ENCODE peak calls at places on chromosome 16, in seven cellular contexts. E, H, F, G, V, T and R are unnamed samples. For H3K27me3, the result is how much of the 10 kb centered on the place peaks cover.

GRCh38 chr16:35314298-35314697 is 1854.9 kb downstream of the TP53TG3F start:
- DNase-seq in G (no peak), T (no peak), V (no peak), E (no peak), F (no peak), H (no peak), R (no peak)

GRCh38 chr16:30032083-30032819 is 1.2 kb upstream of the TLCD3B start:
- DNase-seq in G (peak), E (no peak), T (no peak), V (peak), F (peak), H (peak), R (no peak)

GRCh38 chr16:21159281-21159951 is 942 bp downstream of the LDAF1 start:
- DNase-seq in E (peak), V (peak), F (peak), T (peak), G (peak), H (peak), R (no peak)

GRCh38 chr16:50137268-50137667 is 15.8 kb upstream of the TENT4B start:
- DNase-seq in T (no peak), F (no peak), G (no peak), H (no peak), V (no peak), E (no peak), R (no peak)

GRCh38 chr16:81885976-81886586 is 107.0 kb downstream of the PLCG2 start:
- DNase-seq in V (peak), G (peak), T (no peak), F (peak), E (no peak), H (peak), R (no peak)

GRCh38 chr16:82630688-82631087 is 3.9 kb downstream of the CDH13 start:
- DNase-seq in V (no peak), T (peak), F (peak), H (no peak), G (no peak), E (no peak), R (no peak)

GRCh38 chr16:75377971-75378386 is 55.3 kb downstream of the CFDP1 start:
- DNase-seq in H (peak), E (no peak), V (peak), G (no peak), T (no peak), F (no peak), R (no peak)

GRCh38 chr16:7330709-7331108 is 1.9 kb upstream of the RBFOX1 start:
- DNase-seq in T (no peak), G (peak), F (no peak), H (no peak), E (no peak), V (no peak), R (no peak)

GRCh38 chr16:2977440-2977839 is 2.8 kb downstream of the PKMYT1 start:
- DNase-seq in T (no peak), H (no peak), E (no peak), G (no peak), V (no peak), F (no peak), R (no peak)

GRCh38 chr16:82651921-82652601 is 25.3 kb downstream of the CDH13 start:
- DNase-seq in F (peak), G (no peak), T (peak), H (peak), E (no peak), V (no peak), R (no peak)

GRCh38 chr16:19555938-19556778 is 655 bp downstream of the VPS35L start:
- DNase-seq in G (peak), V (peak), F (peak), E (no peak), T (no peak), H (peak), R (peak)

GRCh38 chr16:55842369-55843104 is 9.6 kb upstream of the CES1 start:
- DNase-seq in T (no peak), E (no peak), F (peak), H (peak), G (peak), V (peak), R (peak)

GRCh38 chr16:11328172-11329079 is 16.8 kb upstream of the RMI2 start:
- DNase-seq in V (peak), T (peak), F (peak), G (peak), H (peak), E (peak), R (peak)

GRCh38 chr16:14291941-14292825 is 221.1 kb downstream of the MRTFB start:
- DNase-seq in H (no peak), F (no peak), E (no peak), T (no peak), V (no peak), G (no peak), R (no peak)

GRCh38 chr16:15775209-15775608 is 81.6 kb downstream of the MYH11 start:
- DNase-seq in H (no peak), E (no peak), G (no peak), T (no peak), V (peak), F (peak), R (no peak)

GRCh38 chr16:29192329-29193247 is 207.7 kb downstream of the LAT start:
- DNase-seq in E (peak), T (no peak), F (no peak), G (no peak), V (no peak), H (no peak), R (no peak)

GRCh38 chr16:4465977-4466779 is 8.2 kb downstream of the NMRAL1 start:
- DNase-seq in H (no peak), E (peak), T (no peak), V (no peak), F (peak), G (no peak), R (no peak)

GRCh38 chr16:4511441-4512082 is 27.0 kb downstream of the CDIP1 start:
- DNase-seq in T (no peak), E (peak), F (no peak), H (peak), V (peak), G (peak), R (peak)

GRCh38 chr16:29784901-29785500 is 5.5 kb upstream of the KIF22 start:
- DNase-seq in F (peak), T (peak), G (peak), E (peak), V (peak), H (peak), R (peak)

GRCh38 chr16:54504372-54504771 is 217.8 kb upstream of the IRX3 start:
- DNase-seq in H (no peak), G (peak), T (no peak), F (no peak), V (peak), E (no peak), R (no peak)

GRCh38 chr16:89936034-89936433 is 12.5 kb upstream of the DEF8 start:
- DNase-seq in G (no peak), E (no peak), F (no peak), T (no peak), H (no peak), V (no peak), R (no peak)

GRCh38 chr16:79628501-79628975 is 28.0 kb upstream of the MAF start:
- DNase-seq in F (peak), H (no peak), E (no peak), T (no peak), V (peak), G (no peak), R (no peak)

GRCh38 chr16:79623076-79623475 is 22.5 kb upstream of the MAF start:
- DNase-seq in E (no peak), G (no peak), F (no peak), V (no peak), T (no peak), H (no peak), R (no peak)

GRCh38 chr16:79627092-79627491 is 26.6 kb upstream of the MAF start:
- DNase-seq in V (no peak), H (no peak), F (no peak), T (no peak), G (no peak), E (no peak), R (no peak)

GRCh38 chr16:79629003-79629402 is 28.5 kb upstream of the MAF start:
- DNase-seq in V (no peak), H (no peak), T (no peak), E (no peak), F (no peak), G (no peak), R (no peak)

DNA sequence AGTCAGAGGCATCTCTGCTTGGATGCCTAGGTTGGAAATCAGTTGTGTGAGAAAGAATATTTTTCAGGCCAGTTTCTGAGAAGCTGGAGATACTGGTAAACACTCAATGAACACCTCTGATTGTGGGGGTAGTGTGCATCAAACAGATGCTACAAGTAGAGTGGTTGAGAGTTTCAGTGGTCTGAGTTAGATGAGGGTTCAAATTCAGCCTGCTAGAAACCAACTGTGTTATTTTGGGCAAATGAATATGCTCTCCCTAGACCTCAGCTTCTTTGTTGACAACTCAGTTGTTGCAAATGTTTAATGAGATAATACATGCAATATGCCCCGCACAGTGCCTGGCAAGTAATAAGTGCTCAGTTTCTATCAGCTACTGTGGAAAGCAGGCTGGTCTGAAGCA is 25.2 kb upstream of the MAF start:
- DNase-seq in T (no peak), H (no peak), G (no peak), F (no peak), E (no peak), V (no peak), R (no peak)
- H3K27me3 ChIP-seq in T (under half), H (under half), G (under half), F (under half), E (under half), V (under half), R (under half)

DNA sequence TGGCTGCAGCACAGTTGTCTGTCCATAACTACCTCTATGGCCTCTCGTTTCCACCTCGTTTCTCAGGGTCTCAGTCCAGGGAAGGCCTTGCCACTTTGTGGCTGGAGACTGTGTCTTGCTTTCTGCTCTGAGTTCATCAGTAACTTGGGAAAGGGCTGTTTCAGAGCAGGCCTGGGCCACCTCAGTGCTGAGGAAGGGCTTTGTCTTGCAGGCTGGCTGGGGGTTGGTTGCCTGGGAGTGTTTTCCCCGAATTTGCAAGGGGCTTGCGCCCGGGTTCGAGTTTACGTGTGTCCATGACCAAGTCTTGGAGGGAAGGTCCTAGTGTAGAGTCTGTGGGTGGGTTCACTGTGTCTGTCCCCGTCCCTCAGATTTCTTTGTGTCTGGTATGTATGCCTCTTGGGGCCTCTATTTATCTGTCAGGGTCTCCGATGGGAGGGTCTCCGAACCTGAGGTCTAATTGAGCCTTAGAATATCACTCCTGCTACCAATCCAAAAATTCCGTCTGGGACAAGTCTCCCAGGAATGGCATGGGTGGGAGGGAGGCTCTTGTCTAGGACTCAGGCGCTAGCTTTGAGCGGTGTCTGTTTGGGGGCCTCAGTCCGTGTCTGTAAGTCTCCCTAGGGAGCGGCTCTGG is 594 bp upstream of the TGFB1I1 start:
- DNase-seq in G (no peak), H (peak), E (no peak), V (peak), F (no peak), T (no peak), R (no peak)
- H3K4me3 ChIP-seq in G (peak), H (peak), E (peak), V (no peak), F (no peak), T (peak), R (peak)

GRCh38 chr16:84844049-84844350 is 24.2 kb downstream of the CRISPLD2 start:
- DNase-seq in E (no peak), G (no peak), F (no peak), V (no peak), T (peak), H (no peak), R (no peak)

GRCh38 chr16:84842516-84843148 is 22.8 kb downstream of the CRISPLD2 start:
- DNase-seq in H (no peak), G (no peak), F (no peak), T (no peak), V (no peak), E (no peak), R (no peak)

GRCh38 chr16:84841787-84842300 is 22.1 kb downstream of the CRISPLD2 start:
- DNase-seq in F (no peak), G (no peak), H (peak), T (no peak), E (no peak), V (peak), R (no peak)

GRCh38 chr16:84844561-84845495 is 25.0 kb downstream of the CRISPLD2 start:
- DNase-seq in T (no peak), E (no peak), F (no peak), G (no peak), H (no peak), V (peak), R (no peak)

DNA sequence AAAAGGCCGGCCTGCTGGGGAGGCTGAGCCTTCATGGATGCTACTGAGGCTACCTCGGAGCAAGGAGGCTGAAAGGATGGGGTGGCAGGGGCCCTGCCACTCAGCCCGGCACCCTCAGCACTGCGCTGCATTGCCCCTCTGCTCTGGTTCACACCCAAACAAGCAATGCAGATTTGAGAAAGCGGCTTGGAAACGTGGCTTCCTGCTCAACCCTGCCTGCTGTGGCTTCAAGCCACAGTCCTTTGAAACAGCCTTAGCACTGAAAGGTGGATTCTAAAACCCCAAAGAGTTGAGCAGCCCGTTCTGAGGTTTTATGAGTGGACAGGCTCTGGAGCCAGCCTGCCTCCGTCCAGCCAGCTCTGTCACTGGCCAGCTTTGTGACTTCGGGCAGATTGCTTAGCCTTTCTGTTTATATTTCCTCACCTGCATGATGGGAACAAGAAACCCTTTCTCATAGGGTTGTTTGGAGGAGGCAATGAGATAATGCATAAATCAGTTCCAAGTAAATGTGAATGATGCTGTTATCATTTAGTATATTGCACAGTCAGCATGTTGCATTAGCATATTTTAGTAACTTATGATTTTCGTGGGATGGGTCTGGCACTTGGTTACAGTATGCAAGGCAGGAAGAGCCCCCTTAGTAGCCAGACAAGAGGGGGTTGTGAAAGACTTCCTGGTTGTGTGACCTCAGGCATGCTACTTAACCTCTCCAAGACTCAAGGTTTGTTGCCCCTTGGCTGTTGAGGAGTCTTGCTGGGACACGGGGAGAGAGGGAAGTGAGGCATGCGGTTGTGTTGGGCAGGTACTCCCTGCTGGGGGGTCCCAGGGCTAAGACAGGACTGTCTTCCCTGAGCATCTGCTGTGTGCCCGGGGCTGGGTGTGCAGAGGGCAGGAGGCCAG is 23.6 kb downstream of the CRISPLD2 start:
- DNase-seq in T (no peak), H (no peak), E (no peak), G (no peak), F (no peak), V (no peak), R (no peak)
- H3K27me3 ChIP-seq in T (under half), H (under half), E (under half), G (under half), F (under half), V (under half), R (under half)

GRCh38 chr16:73145166-73145565 is 97.2 kb upstream of the ZFHX3 start:
- DNase-seq in H (no peak), F (no peak), E (no peak), G (no peak), V (no peak), T (no peak), R (no peak)

GRCh38 chr16:73143681-73144370 is 95.9 kb upstream of the ZFHX3 start:
- DNase-seq in G (no peak), F (no peak), E (no peak), V (no peak), H (no peak), T (no peak), R (no peak)

GRCh38 chr16:73142069-73142880 is 94.3 kb upstream of the ZFHX3 start:
- DNase-seq in F (no peak), T (no peak), V (no peak), H (no peak), E (no peak), G (no peak), R (no peak)

GRCh38 chr16:73140944-73141343 is 93.0 kb upstream of the ZFHX3 start:
- DNase-seq in V (no peak), T (no peak), E (no peak), G (no peak), F (no peak), H (no peak), R (no peak)

GRCh38 chr16:73142995-73143394 is 95.1 kb upstream of the ZFHX3 start:
- DNase-seq in F (no peak), G (no peak), E (no peak), V (no peak), H (no peak), T (no peak), R (no peak)
- H3K4me3 ChIP-seq in F (no peak), G (no peak), E (no peak), V (no peak), H (no peak), T (no peak), R (no peak)

GRCh38 chr16:1010266-1010665 is 28.7 kb downstream of the SOX8 start:
- DNase-seq in E (no peak), F (no peak), T (no peak), G (no peak), V (no peak), H (peak), R (no peak)

GRCh38 chr16:1007284-1007850 is 25.8 kb downstream of the SOX8 start:
- DNase-seq in V (no peak), H (no peak), T (no peak), G (no peak), E (no peak), F (no peak), R (no peak)

GRCh38 chr16:1009358-1010150 is 28.0 kb downstream of the SOX8 start:
- DNase-seq in E (no peak), V (no peak), T (no peak), F (no peak), H (no peak), G (no peak), R (no peak)

GRCh38 chr16:1006781-1007180 is 25.2 kb downstream of the SOX8 start:
- DNase-seq in G (no peak), E (no peak), T (no peak), V (no peak), F (no peak), H (no peak), R (no peak)

GRCh38 chr16:1008085-1008484 is 26.5 kb downstream of the SOX8 start:
- DNase-seq in T (no peak), E (no peak), G (no peak), H (no peak), V (no peak), F (no peak), R (no peak)
- H3K27me3 ChIP-seq in T (under half), E (under half), G (under half), H (under half), V (under half), F (under half), R (under half)

GRCh38 chr16:17412221-17412620 is 58.5 kb downstream of the XYLT1 start:
- DNase-seq in V (peak), G (no peak), H (no peak), T (no peak), F (no peak), E (no peak), R (no peak)

GRCh38 chr16:17416461-17417221 is 54.1 kb downstream of the XYLT1 start:
- DNase-seq in T (no peak), V (peak), H (peak), F (peak), G (peak), E (peak), R (no peak)

GRCh38 chr16:17414916-17415315 is 55.8 kb downstream of the XYLT1 start:
- DNase-seq in V (no peak), E (no peak), T (no peak), G (no peak), H (no peak), F (no peak), R (no peak)

GRCh38 chr16:17413508-17413907 is 57.3 kb downstream of the XYLT1 start:
- DNase-seq in E (no peak), G (no peak), H (no peak), V (no peak), T (no peak), F (no peak), R (no peak)

GRCh38 chr16:17414421-17414820 is 56.3 kb downstream of the XYLT1 start:
- DNase-seq in H (no peak), G (no peak), E (no peak), T (no peak), F (peak), V (no peak), R (no peak)
- H3K4me3 ChIP-seq in H (no peak), G (no peak), E (peak), T (no peak), F (no peak), V (no peak), R (no peak)

GRCh38 chr16:66921758-66922450 is 3.2 kb upstream of the CDH16 start:
- DNase-seq in G (no peak), F (no peak), E (no peak), V (no peak), T (no peak), H (no peak), R (no peak)
- H3K27me3 ChIP-seq in G (under half), F (under half), E (under half), V (under half), T (under half), H (under half), R (under half)

GRCh38 chr16:72991211-72991610 is 56.7 kb downstream of the ZFHX3 start:
- DNase-seq in F (no peak), E (no peak), H (no peak), G (no peak), V (no peak), T (no peak), R (no peak)

GRCh38 chr16:72990571-72990970 is 57.4 kb downstream of the ZFHX3 start:
- DNase-seq in G (no peak), H (no peak), V (no peak), T (no peak), F (no peak), E (no peak), R (no peak)

GRCh38 chr16:72988568-72988967 is 59.4 kb downstream of the ZFHX3 start:
- DNase-seq in V (no peak), H (no peak), G (no peak), T (no peak), E (no peak), F (no peak), R (no peak)

GRCh38 chr16:72990003-72990521 is 57.9 kb downstream of the ZFHX3 start:
- DNase-seq in H (peak), G (no peak), V (peak), F (no peak), T (peak), E (no peak), R (no peak)

GRCh38 chr16:72989203-72989991 is 58.5 kb downstream of the ZFHX3 start:
- DNase-seq in T (peak), H (no peak), V (no peak), E (no peak), G (no peak), F (no peak), R (no peak)
- H3K4me3 ChIP-seq in T (no peak), H (no peak), V (no peak), E (no peak), G (no peak), F (no peak), R (no peak)

GRCh38 chr16:1861730-1862129 is 10.2 kb downstream of the MEIOB start:
- DNase-seq in F (no peak), E (no peak), T (no peak), G (no peak), H (no peak), V (no peak), R (no peak)
- H3K27me3 ChIP-seq in F (under half), E (under half), T (under half), G (half or more), H (under half), V (under half), R (under half)

GRCh38 chr16:17343028-17343427 is 127.7 kb downstream of the XYLT1 start:
- DNase-seq in T (no peak), E (peak), G (no peak), H (no peak), F (peak), V (no peak), R (no peak)
- H3K4me3 ChIP-seq in T (no peak), E (peak), G (no peak), H (no peak), F (no peak), V (no peak), R (no peak)